ENCODE peak calls at places on chromosome 12, in seven cellular contexts. One of them, this sample, is unnamed.

GRCh38 chr12:4286771-4287317 is 13.3 kb downstream of the CCND2 start:
- DNase-seq in naive thymus-derived CD4-positive, alpha-beta T cell: no peak
- DNase-seq in stimulated activated CD4-positive, alpha-beta T cell treated with anti-CD3 and anti-CD28 coated beads, Interleukin-4, amount 100 ng/mL, for 48 hours: no peak
- DNase-seq in sciatic nerve: peak
- DNase-seq in BE2C: no peak
- DNase-seq in C1 segment of cervical spinal cord: no peak
- DNase-seq in mesendoderm: no peak
- DNase-seq in this sample: peak

GRCh38 chr12:132723764-132724140 is 13.1 kb downstream of the PGAM5 start:
- DNase-seq in mesendoderm: no peak
- DNase-seq in BE2C: no peak
- DNase-seq in C1 segment of cervical spinal cord: no peak
- DNase-seq in sciatic nerve: no peak
- DNase-seq in stimulated activated CD4-positive, alpha-beta T cell treated with anti-CD3 and anti-CD28 coated beads, Interleukin-4, amount 100 ng/mL, for 48 hours: no peak
- DNase-seq in naive thymus-derived CD4-positive, alpha-beta T cell: no peak
- DNase-seq in this sample: no peak

GRCh38 chr12:41819948-41820347 is 324.7 kb downstream of the GXYLT1 start:
- DNase-seq in mesendoderm: no peak
- DNase-seq in C1 segment of cervical spinal cord: no peak
- DNase-seq in sciatic nerve: no peak
- DNase-seq in stimulated activated CD4-positive, alpha-beta T cell treated with anti-CD3 and anti-CD28 coated beads, Interleukin-4, amount 100 ng/mL, for 48 hours: no peak
- DNase-seq in BE2C: no peak
- DNase-seq in naive thymus-derived CD4-positive, alpha-beta T cell: no peak
- DNase-seq in this sample: no peak

GRCh38 chr12:41264281-41264680 is 76.2 kb downstream of the PDZRN4 start:
- DNase-seq in naive thymus-derived CD4-positive, alpha-beta T cell: no peak
- DNase-seq in sciatic nerve: no peak
- DNase-seq in mesendoderm: no peak
- DNase-seq in stimulated activated CD4-positive, alpha-beta T cell treated with anti-CD3 and anti-CD28 coated beads, Interleukin-4, amount 100 ng/mL, for 48 hours: no peak
- DNase-seq in C1 segment of cervical spinal cord: no peak
- DNase-seq in BE2C: no peak
- DNase-seq in this sample: no peak

GRCh38 chr12:16189849-16190248 is 87.6 kb downstream of the SLC15A5 start:
- DNase-seq in mesendoderm: no peak
- DNase-seq in C1 segment of cervical spinal cord: no peak
- DNase-seq in sciatic nerve: no peak
- DNase-seq in BE2C: no peak
- DNase-seq in stimulated activated CD4-positive, alpha-beta T cell treated with anti-CD3 and anti-CD28 coated beads, Interleukin-4, amount 100 ng/mL, for 48 hours: no peak
- DNase-seq in naive thymus-derived CD4-positive, alpha-beta T cell: no peak
- DNase-seq in this sample: no peak

GRCh38 chr12:104201238-104202001 is 14.2 kb upstream of the TXNRD1 start:
- DNase-seq in sciatic nerve: no peak
- DNase-seq in naive thymus-derived CD4-positive, alpha-beta T cell: peak
- DNase-seq in BE2C: peak
- DNase-seq in C1 segment of cervical spinal cord: no peak
- DNase-seq in mesendoderm: peak
- DNase-seq in stimulated activated CD4-positive, alpha-beta T cell treated with anti-CD3 and anti-CD28 coated beads, Interleukin-4, amount 100 ng/mL, for 48 hours: no peak
- DNase-seq in this sample: no peak

GRCh38 chr12:21598651-21599050 is 6.0 kb downstream of the GYS2 start:
- DNase-seq in naive thymus-derived CD4-positive, alpha-beta T cell: no peak
- DNase-seq in sciatic nerve: no peak
- DNase-seq in stimulated activated CD4-positive, alpha-beta T cell treated with anti-CD3 and anti-CD28 coated beads, Interleukin-4, amount 100 ng/mL, for 48 hours: no peak
- DNase-seq in C1 segment of cervical spinal cord: no peak
- DNase-seq in BE2C: no peak
- DNase-seq in mesendoderm: no peak
- DNase-seq in this sample: no peak

GRCh38 chr12:51216652-51217051 is 1.2 kb downstream of the POU6F1 start:
- DNase-seq in sciatic nerve: no peak
- DNase-seq in stimulated activated CD4-positive, alpha-beta T cell treated with anti-CD3 and anti-CD28 coated beads, Interleukin-4, amount 100 ng/mL, for 48 hours: no peak
- DNase-seq in BE2C: no peak
- DNase-seq in mesendoderm: no peak
- DNase-seq in naive thymus-derived CD4-positive, alpha-beta T cell: no peak
- DNase-seq in C1 segment of cervical spinal cord: no peak
- DNase-seq in this sample: no peak

GRCh38 chr12:66092559-66093269 is 37.8 kb downstream of the LLPH start:
- DNase-seq in stimulated activated CD4-positive, alpha-beta T cell treated with anti-CD3 and anti-CD28 coated beads, Interleukin-4, amount 100 ng/mL, for 48 hours: no peak
- DNase-seq in BE2C: no peak
- DNase-seq in mesendoderm: peak
- DNase-seq in C1 segment of cervical spinal cord: no peak
- DNase-seq in sciatic nerve: no peak
- DNase-seq in naive thymus-derived CD4-positive, alpha-beta T cell: no peak
- DNase-seq in this sample: no peak

GRCh38 chr12:130816055-130816454 is 23.0 kb downstream of the STX2 start:
- DNase-seq in C1 segment of cervical spinal cord: no peak
- DNase-seq in BE2C: peak
- DNase-seq in stimulated activated CD4-positive, alpha-beta T cell treated with anti-CD3 and anti-CD28 coated beads, Interleukin-4, amount 100 ng/mL, for 48 hours: no peak
- DNase-seq in mesendoderm: no peak
- DNase-seq in sciatic nerve: peak
- DNase-seq in naive thymus-derived CD4-positive, alpha-beta T cell: no peak
- DNase-seq in this sample: no peak

GRCh38 chr12:52434096-52434733 is at the start of gene KRT75:
- DNase-seq in sciatic nerve: no peak
- DNase-seq in mesendoderm: no peak
- DNase-seq in C1 segment of cervical spinal cord: no peak
- DNase-seq in stimulated activated CD4-positive, alpha-beta T cell treated with anti-CD3 and anti-CD28 coated beads, Interleukin-4, amount 100 ng/mL, for 48 hours: no peak
- DNase-seq in naive thymus-derived CD4-positive, alpha-beta T cell: no peak
- DNase-seq in BE2C: no peak
- DNase-seq in this sample: no peak

This sample was measured in mesenteric fat pad.